ENCODE peak calls at places on chromosome 5, in eight cellular contexts. R is CD8-positive, alpha-beta T cell; V is sigmoid colon; N is cardiac muscle cell; D is heart right ventricle; W is SK-N-SH; G is stomach; H is heart left ventricle. X is an unnamed sample.

GRCh38 chr5:63094730-63095129 is 516.1 kb downstream of the LRRC70 start:
- DNase-seq in R (no peak), V (no peak), N (no peak), D (no peak), W (no peak), G (no peak), H (no peak), X (no peak)

GRCh38 chr5:89759824-89760223 is 649.7 kb downstream of the CETN3 start:
- DNase-seq in R (no peak), V (no peak), N (no peak), D (no peak), W (no peak), G (no peak), H (no peak), X (no peak)

GRCh38 chr5:154514331-154514730 is 36.3 kb upstream of the HAND1 start:
- DNase-seq in R (no peak), V (peak; percentile 49), N (no peak), D (no peak), W (no peak), G (no peak), H (no peak), X (no peak)

GRCh38 chr5:146860213-146860891 is 18.2 kb downstream of the PPP2R2B start:
- DNase-seq in R (no peak), V (no peak), N (no peak), D (no peak), W (no peak), G (no peak), H (no peak), X (no peak)

GRCh38 chr5:178229861-178230260 is 2.7 kb downstream of the PHYKPL start:
- DNase-seq in R (no peak), V (no peak), N (no peak), D (no peak), W (no peak), G (no peak), H (no peak), X (no peak)

GRCh38 chr5:181138258-181138657 is 7.3 kb upstream of the OR2V1 start:
- DNase-seq in R (no peak), V (no peak), N (no peak), D (no peak), W (no peak), G (no peak), H (no peak), X (no peak)

GRCh38 chr5:176201811-176202210 is 36.4 kb upstream of the SIMC1 start:
- DNase-seq in R (no peak), V (no peak), N (no peak), D (no peak), W (no peak), G (no peak), H (no peak), X (no peak)

GRCh38 chr5:102794047-102794446 is 38.9 kb downstream of the PAM start:
- DNase-seq in R (no peak), V (no peak), N (no peak), D (no peak), W (no peak), G (no peak), H (no peak), X (no peak)

GRCh38 chr5:34694012-34694411 is 37.9 kb downstream of the RAI14 start:
- DNase-seq in R (no peak), V (no peak), N (no peak), D (no peak), W (no peak), G (no peak), H (no peak), X (no peak)

GRCh38 chr5:178206166-178207101 is 2.1 kb downstream of the HNRNPAB start:
- DNase-seq in R (no peak), V (peak; percentile 65), N (no peak), D (no peak), W (no peak), G (no peak), H (no peak), X (no peak)

GRCh38 chr5:10828241-10828640 is 67.2 kb upstream of the DAP start:
- DNase-seq in R (no peak), V (no peak), N (no peak), D (no peak), W (no peak), G (no peak), H (no peak), X (no peak)
- TF ChIP-seq CTCF in R (no peak), V (no peak), N (no peak), D (no peak), W (no peak), G (no peak), H (no peak), X (no peak)

GRCh38 chr5:150154618-150155134 is 969 bp downstream of the PDGFRB start:
- DNase-seq in R (no peak), V (no peak), N (no peak), D (no peak), W (no peak), G (no peak), H (no peak), X (no peak)

GRCh38 chr5:150153483-150153882 is 2.2 kb downstream of the PDGFRB start:
- DNase-seq in R (no peak), V (no peak), N (no peak), D (no peak), W (no peak), G (no peak), H (no peak), X (no peak)

GRCh38 chr5:150152636-150153462 is 2.8 kb downstream of the PDGFRB start:
- DNase-seq in R (no peak), V (no peak), N (no peak), D (peak; percentile 4), W (peak; percentile 86), G (no peak), H (no peak), X (no peak)

GRCh38 chr5:150155258-150156032 is at the start of gene PDGFRB:
- DNase-seq in R (peak; percentile 68), V (peak; percentile 98), N (peak; percentile 58), D (peak; percentile 88), W (peak; percentile 88), G (peak; percentile 55), H (peak; percentile 91), X (peak; percentile 73)

DNA sequence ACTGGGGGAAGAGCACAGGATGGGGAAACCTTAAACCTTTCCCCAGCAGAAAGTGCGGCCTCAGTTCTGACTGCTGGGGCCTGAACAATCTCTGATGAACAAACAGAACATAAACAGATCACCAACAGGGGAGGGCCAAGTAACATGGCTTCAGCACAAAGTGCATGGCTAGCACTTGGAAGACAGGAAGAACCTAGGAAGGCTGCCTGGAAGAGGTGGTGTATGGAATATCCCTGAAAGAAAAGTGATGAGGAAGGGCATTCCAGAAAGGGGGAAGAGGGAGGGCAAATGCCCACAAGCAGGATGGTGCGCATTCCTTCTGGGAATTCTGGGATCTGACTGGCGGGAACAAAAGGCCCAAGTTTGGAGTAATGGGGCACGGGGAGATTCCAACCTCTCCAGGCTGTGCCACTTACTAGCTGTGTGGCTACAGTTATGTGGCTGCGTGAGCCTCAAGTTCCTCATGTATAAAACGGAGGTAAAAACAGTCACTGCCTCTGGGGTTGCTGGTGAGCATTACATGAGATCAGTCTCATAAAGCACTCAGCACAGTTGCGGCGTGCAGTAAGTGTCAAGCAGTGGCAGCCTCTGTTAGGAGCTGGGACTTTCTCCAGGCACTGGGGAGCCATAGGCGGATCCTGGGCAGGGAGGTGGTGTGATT is 1.6 kb downstream of the PDGFRB start:
- DNase-seq in R (no peak), V (no peak), N (no peak), D (peak; percentile 1), W (no peak), G (no peak), H (no peak), X (no peak)
- H3K4me1 ChIP-seq in R (peaks cover 11% of the 10 kb centered on the region), V (peaks cover 36% of the 10 kb centered on the region), N (no peaks in the 10 kb centered on the region), D (peaks cover 35% of the 10 kb centered on the region), W (peaks cover 83% of the 10 kb centered on the region), G (peaks cover 12% of the 10 kb centered on the region), H (peaks cover 22% of the 10 kb centered on the region), X (no peaks in the 10 kb centered on the region)

DNA sequence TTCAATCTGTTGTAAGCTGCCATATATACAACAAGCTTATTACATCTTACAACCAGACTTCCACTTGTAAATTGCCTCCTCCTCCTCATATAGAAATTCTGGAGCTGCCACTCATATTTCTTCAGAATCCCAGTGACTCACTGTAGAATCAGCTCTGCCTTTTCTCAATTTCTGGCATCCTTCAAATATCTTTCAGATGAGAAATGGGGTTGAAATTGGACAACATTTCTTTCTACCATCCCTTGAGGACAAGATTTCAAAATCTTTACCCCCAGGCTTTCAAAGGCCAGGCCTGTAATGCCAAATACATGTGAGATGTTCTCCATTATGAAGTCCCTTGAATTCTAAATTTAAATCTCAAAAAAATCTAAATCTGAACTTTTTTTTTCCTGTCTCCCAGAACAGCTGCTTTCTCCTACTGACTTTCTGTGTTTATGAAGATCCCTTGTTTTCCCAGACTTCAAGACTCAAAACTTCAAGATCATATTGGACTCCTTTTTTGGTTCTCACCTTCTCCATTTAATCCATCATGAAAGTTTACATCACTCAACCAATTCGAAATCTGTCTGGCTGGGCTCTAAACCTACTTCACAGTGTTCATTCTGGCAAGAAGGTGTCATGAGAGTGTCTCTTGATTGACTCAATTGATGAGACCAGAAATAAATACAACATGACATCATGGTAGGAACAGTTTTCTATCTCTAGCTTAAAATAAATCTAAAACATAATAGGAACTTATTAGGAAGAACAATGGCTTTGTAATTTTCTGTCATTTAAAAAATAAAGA is 109.8 kb downstream of the HMHB1 start:
- DNase-seq in R (no peak), V (no peak), N (no peak), D (no peak), W (no peak), G (no peak), H (no peak), X (no peak)
- H3K27ac ChIP-seq in R (no peak overlapping the region), V (no peak overlapping the region), N (no peak overlapping the region), D (no peak overlapping the region), W (peak overlapping the region; percentile 88), G (no peak overlapping the region), H (no peak overlapping the region), X (peak overlapping the region; percentile 49)

GRCh38 chr5:52693279-52693678 is 94.4 kb upstream of the ITGA1 start:
- DNase-seq in R (peak; percentile 44), V (peak; percentile 66), N (peak; percentile 34), D (peak; percentile 31), W (peak; percentile 12), G (peak; percentile 28), H (peak; percentile 46), X (no peak)
- TF ChIP-seq CTCF in R (peak; percentile 58), V (no peak), N (peak; percentile 77), D (peak; percentile 60), W (peak; percentile 72), G (no peak), H (peak; percentile 67), X (peak; percentile 27)

GRCh38 chr5:98933446-98934072 is 4.8 kb upstream of the CHD1 start:
- DNase-seq in R (peak; percentile 51), V (no peak), N (no peak), D (no peak), W (no peak), G (no peak), H (no peak), X (no peak)
- H3K4me1 ChIP-seq in R (peaks cover 54% of the 10 kb centered on the region), V (peaks cover 43% of the 10 kb centered on the region), N (peaks cover 18% of the 10 kb centered on the region), D (peaks cover 77% of the 10 kb centered on the region), W (peaks cover 4% of the 10 kb centered on the region), G (peaks cover 17% of the 10 kb centered on the region), H (peaks cover 66% of the 10 kb centered on the region), X (peaks cover 74% of the 10 kb centered on the region)

DNA sequence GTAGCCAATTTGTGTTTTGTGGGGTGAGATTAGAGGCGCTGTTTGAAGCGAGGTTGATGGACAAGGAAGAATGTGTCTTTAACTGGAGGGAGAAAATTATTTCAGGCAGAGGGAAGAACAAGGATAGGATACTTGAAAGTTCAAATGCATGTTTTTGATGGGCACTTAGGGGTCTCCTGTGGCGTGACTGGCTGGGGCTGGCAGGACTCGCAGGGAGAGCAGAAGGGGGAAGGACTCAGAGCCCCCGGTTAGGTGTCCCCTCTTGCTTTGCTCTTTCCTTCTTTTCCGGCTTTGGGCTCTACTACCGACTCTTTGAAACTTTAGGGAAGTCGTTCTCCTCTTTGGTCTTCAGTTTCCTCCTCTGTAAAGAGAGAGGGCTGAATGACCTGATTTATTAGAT is 12.1 kb downstream of the GRAMD2B start:
- DNase-seq in R (no peak), V (no peak), N (no peak), D (no peak), W (no peak), G (no peak), H (no peak), X (no peak)
- H3K27ac ChIP-seq in R (no peak overlapping the region), V (no peak overlapping the region), N (peak overlapping the region; percentile 16), D (no peak overlapping the region), W (no peak overlapping the region), G (no peak overlapping the region), H (no peak overlapping the region), X (no peak overlapping the region)